ENCODE peak calls at places on chromosomes 11 and 22, in five cellular contexts. P is cardiac muscle cell, D is ovary, R is gastrocnemius medialis, S is fibroblast of pulmonary artery. G is an unnamed sample.

GRCh38 chr11:368414-369335 is 624 bp upstream of the B4GALNT4 start:
- DNase-seq in P (peak), D (no peak), R (no peak), S (no peak), G (no peak)

GRCh38 chr22:20154602-20155183 is 3.8 kb upstream of the CCDC188 start:
- DNase-seq in P (no peak), D (no peak), R (no peak), S (no peak), G (no peak)

GRCh38 chr11:76410771-76411423 is 29.8 kb downstream of the GVQW3 start:
- DNase-seq in P (no peak), D (no peak), R (no peak), S (no peak), G (peak)

GRCh38 chr11:78078218-78079167 is 1.2 kb downstream of the NDUFC2 start:
- DNase-seq in P (no peak), D (no peak), R (no peak), S (no peak), G (no peak)

GRCh38 chr11:121563900-121564822 is 111.4 kb upstream of the SORL1-AS1 start:
- DNase-seq in P (no peak), D (no peak), R (no peak), S (no peak), G (no peak)

GRCh38 chr11:123371506-123372297 is 58.4 kb upstream of the GRAMD1B start:
- DNase-seq in P (no peak), D (no peak), R (no peak), S (no peak), G (no peak)

GRCh38 chr11:59963733-59964132 is at the start of gene OOSP4A:
- DNase-seq in P (no peak), D (no peak), R (no peak), S (no peak), G (no peak)

GRCh38 chr11:119728226-119728626 is 774 bp downstream of the NECTIN1 start:
- DNase-seq in P (no peak), D (no peak), R (no peak), S (peak), G (no peak)

GRCh38 chr11:109644158-109644557 is 222.2 kb downstream of the C11orf87 start:
- DNase-seq in P (peak), D (no peak), R (no peak), S (peak), G (no peak)

GRCh38 chr11:294795-295194 is 4.5 kb downstream of the IFITM5 start:
- DNase-seq in P (no peak), D (no peak), R (no peak), S (no peak), G (peak)

GRCh38 chr11:120337133-120337895 is 1.1 kb downstream of the ARHGEF12 start:
- DNase-seq in P (peak), D (peak), R (peak), S (peak), G (peak)

GRCh38 chr11:104653011-104653806 is 245.1 kb downstream of the CASP12 start:
- DNase-seq in P (peak), D (no peak), R (no peak), S (peak), G (no peak)
- H3K4me3 ChIP-seq in P (no peak), D (no peak), R (no peak), S (no peak), G (no peak)

GRCh38 chr22:36453855-36454378 is 27.5 kb downstream of the TXN2 start:
- DNase-seq in P (no peak), D (no peak), R (no peak), S (no peak), G (no peak)
- TF ChIP-seq CTCF in P (no peak), D (no peak), R (no peak), S (no peak), G (no peak)

DNA sequence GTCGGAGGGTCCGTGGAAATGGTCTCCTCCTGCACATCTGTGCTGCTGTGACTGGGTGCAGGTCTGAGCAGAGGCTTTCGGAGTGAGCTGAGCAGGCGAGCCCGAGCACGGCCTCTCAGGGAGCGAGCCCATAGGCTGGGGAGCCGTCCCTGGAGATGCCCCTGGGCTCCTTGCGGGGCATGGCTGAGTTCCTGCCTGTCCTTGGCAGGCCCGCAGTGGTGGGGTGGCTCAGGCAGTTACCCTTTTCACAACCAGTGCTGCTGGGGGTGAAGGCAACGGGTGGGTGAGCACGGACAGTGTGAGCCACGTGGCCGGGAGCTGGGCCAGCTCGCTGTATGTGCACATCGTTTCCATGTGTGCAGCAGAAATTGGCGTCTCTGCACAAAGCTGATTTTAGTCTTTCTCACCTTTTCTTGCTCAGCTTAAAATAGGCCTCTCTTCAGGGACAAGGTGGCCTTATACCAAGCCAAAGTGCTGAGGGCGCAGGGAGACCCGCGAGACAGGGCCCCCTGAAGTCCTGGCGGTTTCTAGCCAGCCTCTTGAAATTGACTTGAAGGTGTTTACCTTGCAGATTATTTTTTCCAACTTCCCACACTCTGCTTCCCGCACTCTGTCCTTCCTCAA is at the start of gene TP53AIP1:
- DNase-seq in P (no peak), D (no peak), R (no peak), S (no peak), G (no peak)
- H3K4me3 ChIP-seq in P (no peak), D (no peak), R (no peak), S (no peak), G (no peak)

GRCh38 chr22:24201681-24202590 is 20.6 kb downstream of the SUSD2 start:
- DNase-seq in P (no peak), D (no peak), R (no peak), S (no peak), G (no peak)

GRCh38 chr22:24208012-24208749 is 26.9 kb downstream of the SUSD2 start:
- DNase-seq in P (peak), D (peak), R (peak), S (peak), G (peak)

GRCh38 chr22:24207264-24208011 is 26.2 kb downstream of the SUSD2 start:
- DNase-seq in P (peak), D (no peak), R (no peak), S (peak), G (no peak)

GRCh38 chr22:24209016-24209415 is 27.7 kb downstream of the SUSD2 start:
- DNase-seq in P (no peak), D (no peak), R (no peak), S (no peak), G (no peak)

GRCh38 chr22:24205438-24206189 is 24.3 kb downstream of the SUSD2 start:
- DNase-seq in P (no peak), D (no peak), R (peak), S (no peak), G (no peak)
- TF ChIP-seq CTCF in P (no peak), D (no peak), R (no peak), S (no peak), G (no peak)

GRCh38 chr11:57514538-57515331 is 767 bp downstream of the SLC43A1 start:
- DNase-seq in P (peak), D (peak), R (peak), S (peak), G (peak)
- H3K4me3 ChIP-seq in P (peak), D (peak), R (peak), S (peak), G (peak)

G was measured in uterus.